ENCODE peak calls at places on chromosome 13, in four cellular contexts. J is neural crest cell; U is HEK293T; Z is stimulated activated naive CD8-positive, alpha-beta T cell treated with anti-CD3 and anti-CD28 coated beads, Interleukin-15, amount 100 ng/mL, for 72 hours. B is an unnamed sample.

GRCh38 chr13:28476919-28477708 is 17.8 kb downstream of the FLT1 start:
- DNase-seq in Z (no peak), U (no peak), J (no peak), B (no peak)

GRCh38 chr13:35714588-35714987 is 238.1 kb upstream of the MAB21L1 start:
- DNase-seq in J (peak), U (no peak), Z (no peak), B (no peak)

GRCh38 chr13:104625196-104625595 is 1559.0 kb upstream of the SLC10A2 start:
- DNase-seq in U (no peak), Z (no peak), J (peak), B (no peak)

GRCh38 chr13:60226507-60226906 is 62.8 kb upstream of the DIAPH3 start:
- DNase-seq in Z (no peak), U (peak), J (no peak), B (no peak)

GRCh38 chr13:106302843-106303242 is 232.6 kb downstream of the EFNB2 start:
- DNase-seq in U (no peak), Z (no peak), J (no peak), B (no peak)

GRCh38 chr13:76647550-76647949 is 238.7 kb downstream of the KCTD12 start:
- DNase-seq in Z (no peak), J (no peak), U (no peak), B (no peak)

GRCh38 chr13:98429977-98430785 is 146.7 kb downstream of the STK24 start:
- DNase-seq in U (no peak), Z (no peak), J (no peak), B (no peak)

GRCh38 chr13:104984296-104984818 is 1551.1 kb downstream of the EFNB2 start:
- DNase-seq in J (no peak), Z (peak), U (no peak), B (peak)

GRCh38 chr13:24360106-24360505 is 50.7 kb downstream of the C1QTNF9 start:
- DNase-seq in J (no peak), Z (no peak), U (no peak), B (no peak)

GRCh38 chr13:113947321-113948033 is 26.4 kb downstream of the C13orf46 start:
- DNase-seq in J (no peak), Z (no peak), U (no peak), B (no peak)

GRCh38 chr13:79448413-79448812 is 32.5 kb upstream of the NDFIP2 start:
- DNase-seq in Z (no peak), J (no peak), U (no peak), B (no peak)

GRCh38 chr13:110197041-110197440 is 109.9 kb downstream of the COL4A1 start:
- DNase-seq in J (no peak), U (no peak), Z (no peak), B (no peak)

GRCh38 chr13:76732367-76732766 is 153.8 kb downstream of the KCTD12 start:
- DNase-seq in J (no peak), U (no peak), Z (no peak), B (no peak)

GRCh38 chr13:46307554-46307953 is 79.5 kb downstream of the RUBCNL start:
- DNase-seq in J (no peak), Z (no peak), U (no peak), B (no peak)

GRCh38 chr13:98364648-98365047 is 187.6 kb upstream of the RNF113B start:
- DNase-seq in J (no peak), Z (no peak), U (no peak), B (no peak)

GRCh38 chr13:107099661-107100060 is 531.7 kb upstream of the ARGLU1 start:
- DNase-seq in U (no peak), Z (no peak), J (no peak), B (no peak)

GRCh38 chr13:112772539-112772909 is 82.7 kb downstream of the ATP11A start:
- DNase-seq in J (no peak), U (no peak), Z (no peak), B (no peak)

GRCh38 chr13:110137677-110138008 is 169.3 kb downstream of the COL4A1 start:
- DNase-seq in U (peak), Z (no peak), J (no peak), B (peak)

GRCh38 chr13:66992183-66992582 is 238.0 kb downstream of the PCDH9 start:
- DNase-seq in J (no peak), Z (no peak), U (peak), B (no peak)

GRCh38 chr13:97403893-97404683 is 29.9 kb upstream of the RAP2A start:
- DNase-seq in J (no peak), U (no peak), Z (no peak), B (no peak)

GRCh38 chr13:38888309-38888708 is 102.3 kb downstream of the STOML3 start:
- DNase-seq in U (no peak), J (no peak), Z (no peak), B (no peak)

B was measured in stimulated activated naive B cell treated with anti-CD40 and anti-IgM and Interleukin-4, amounts not matched to agents 10 μg/mL and 1 μg/mL and 100 μg/mL, for 72 hours.